ENCODE peak calls at places on chromosomes 7 and 10, in five cellular contexts. W is omental fat pad, H is mammary epithelial cell, Y is colonic mucosa, Q is HFF-Myc. R is an unnamed sample.

GRCh38 chr7:158228986-158229385 is 358.6 kb downstream of the PTPRN2 start:
- DNase-seq in W (no peak), H (no peak), Y (no peak), Q (no peak), R (no peak)

GRCh38 chr10:58867683-58868082 is 308.8 kb upstream of the PHYHIPL start:
- DNase-seq in W (no peak), H (no peak), Y (no peak), Q (no peak), R (no peak)

GRCh38 chr10:59580257-59580863 is 129.3 kb downstream of the SLC16A9 start:
- DNase-seq in W (no peak), H (no peak), Y (no peak), Q (no peak), R (no peak)

GRCh38 chr10:73018632-73019031 is 64.0 kb upstream of the PLA2G12B start:
- DNase-seq in W (no peak), H (no peak), Y (no peak), Q (no peak), R (no peak)

GRCh38 chr10:22335204-22335956 is 9.9 kb upstream of the SPAG6 start:
- DNase-seq in W (no peak), H (peak), Y (peak), Q (no peak), R (peak)

GRCh38 chr10:130817674-130818073 is 493.8 kb downstream of the TCERG1L start:
- DNase-seq in W (no peak), H (no peak), Y (no peak), Q (no peak), R (no peak)

GRCh38 chr10:117424789-117425649 is 49.8 kb upstream of the PDZD8 start:
- DNase-seq in W (no peak), H (no peak), Y (no peak), Q (no peak), R (no peak)

GRCh38 chr7:55449205-55449991 is 84.3 kb downstream of the LANCL2 start:
- DNase-seq in W (no peak), H (no peak), Y (no peak), Q (no peak), R (no peak)

GRCh38 chr7:82067628-82068264 is 297.9 kb upstream of the HGF start:
- DNase-seq in W (no peak), H (no peak), Y (no peak), Q (no peak), R (no peak)

GRCh38 chr7:100367676-100368613 is 5.3 kb upstream of the PILRA start:
- DNase-seq in W (no peak), H (no peak), Y (no peak), Q (no peak), R (no peak)

GRCh38 chr7:24227068-24227467 is 56.9 kb upstream of the NPY start:
- DNase-seq in W (no peak), H (no peak), Y (no peak), Q (no peak), R (no peak)

GRCh38 chr10:113399051-113399450 is 153.8 kb upstream of the HABP2 start:
- DNase-seq in W (no peak), H (no peak), Y (no peak), Q (no peak), R (no peak)

GRCh38 chr7:127930341-127931328 is 100.6 kb downstream of the LRRC4 start:
- DNase-seq in W (no peak), H (no peak), Y (peak), Q (no peak), R (peak)

GRCh38 chr7:26365077-26365896 is 73.6 kb downstream of the SNX10 start:
- DNase-seq in W (no peak), H (peak), Y (peak), Q (peak), R (peak)

DNA sequence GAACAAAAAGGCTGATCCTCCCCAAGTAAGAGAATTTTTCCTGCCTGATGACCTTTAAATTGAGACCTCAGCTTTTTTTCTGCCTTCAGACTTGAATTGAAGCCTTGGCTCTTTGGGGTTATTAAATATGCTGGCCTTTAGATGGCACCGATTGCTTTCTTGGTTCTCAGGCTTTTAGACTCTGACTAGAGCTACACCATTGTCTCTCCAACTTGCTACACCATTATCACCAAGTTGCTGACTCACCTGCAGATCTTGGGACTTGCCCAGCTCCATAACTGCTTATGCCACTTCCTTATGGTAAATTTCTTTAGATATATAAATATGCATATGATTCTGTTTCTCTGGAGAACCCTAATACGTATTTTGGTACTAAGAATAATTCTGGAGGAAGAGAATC is 3.1 kb upstream of the ABCA13 start:
- DNase-seq in W (no peak), H (peak), Y (no peak), Q (no peak), R (no peak)
- TF ChIP-seq CTCF in W (no peak), H (peak), Y (no peak), Q (no peak), R (no peak)

GRCh38 chr7:66015440-66016130 is 33.6 kb upstream of the GUSB start:
- DNase-seq in W (no peak), H (peak), Y (peak), Q (no peak), R (no peak)

GRCh38 chr7:66016131-66016461 is 34.1 kb upstream of the GUSB start:
- DNase-seq in W (no peak), H (peak), Y (no peak), Q (peak), R (no peak)

GRCh38 chr7:66013938-66014337 is 31.9 kb upstream of the GUSB start:
- DNase-seq in W (no peak), H (peak), Y (no peak), Q (peak), R (no peak)
- TF ChIP-seq CTCF in W (no peak), H (peak), Y (no peak), Q (peak), R (no peak)

GRCh38 chr7:105776986-105777910 is 99.2 kb downstream of the ATXN7L1 start:
- DNase-seq in W (no peak), H (peak), Y (no peak), Q (no peak), R (no peak)

GRCh38 chr7:105778956-105779355 is 97.4 kb downstream of the ATXN7L1 start:
- DNase-seq in W (no peak), H (no peak), Y (no peak), Q (no peak), R (no peak)

GRCh38 chr7:105775580-105775979 is 100.8 kb downstream of the ATXN7L1 start:
- DNase-seq in W (no peak), H (no peak), Y (no peak), Q (no peak), R (no peak)

GRCh38 chr7:105773030-105773460 is 103.4 kb downstream of the ATXN7L1 start:
- DNase-seq in W (no peak), H (no peak), Y (no peak), Q (no peak), R (no peak)

GRCh38 chr7:105776068-105776790 is 100.2 kb downstream of the ATXN7L1 start:
- DNase-seq in W (no peak), H (peak), Y (peak), Q (peak), R (no peak)
- TF ChIP-seq CTCF in W (no peak), H (no peak), Y (no peak), Q (no peak), R (no peak)

DNA sequence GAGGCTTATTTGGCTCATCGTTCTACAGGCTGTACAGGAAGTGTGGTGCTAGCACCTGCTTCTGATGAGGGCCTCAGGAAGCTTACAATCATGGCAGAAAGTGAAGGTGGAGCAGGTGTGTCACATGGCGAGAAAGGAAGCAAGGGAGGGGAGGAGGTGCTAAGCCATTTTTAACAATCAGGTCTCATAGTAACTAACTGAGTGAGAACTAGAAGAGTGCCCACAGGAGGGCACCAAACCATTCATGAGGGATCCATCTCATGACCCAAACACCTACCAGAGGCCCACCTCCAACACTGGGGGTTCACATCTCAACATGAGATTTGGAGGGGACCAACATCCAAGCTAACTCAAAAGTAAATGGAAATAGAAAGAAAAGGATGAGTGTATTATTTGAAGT is 78.1 kb downstream of the CXCL12 start:
- DNase-seq in W (no peak), H (no peak), Y (no peak), Q (no peak), R (no peak)
- TF ChIP-seq CTCF in W (no peak), H (no peak), Y (no peak), Q (peak), R (no peak)

GRCh38 chr7:19069842-19070241 is 47.6 kb downstream of the TWIST1 start:
- DNase-seq in W (no peak), H (peak), Y (no peak), Q (no peak), R (no peak)
- TF ChIP-seq CTCF in W (no peak), H (peak), Y (no peak), Q (peak), R (no peak)

R was measured in GM10248.